ENCODE peak calls at places on chromosomes 2 and 18, in seven cellular contexts. One of them, this sample, is unnamed.

GRCh38 chr2:42010743-42011298 is 37.0 kb upstream of the PKDCC start:
- DNase-seq in heart left ventricle: no peak
- DNase-seq in body of pancreas: no peak
- DNase-seq in HepG2: no peak
- DNase-seq in spleen: no peak
- DNase-seq in adrenal gland: peak; percentile 53
- DNase-seq in sigmoid colon: no peak
- DNase-seq in this sample: no peak

GRCh38 chr2:67451086-67451832 is 54.1 kb downstream of the ETAA1 start:
- DNase-seq in body of pancreas: no peak
- DNase-seq in spleen: no peak
- DNase-seq in HepG2: peak; percentile 17
- DNase-seq in adrenal gland: no peak
- DNase-seq in sigmoid colon: no peak
- DNase-seq in heart left ventricle: no peak
- DNase-seq in this sample: peak; percentile 40

GRCh38 chr2:64639691-64640090 is 14.0 kb downstream of the SERTAD2 start:
- DNase-seq in body of pancreas: no peak
- DNase-seq in spleen: no peak
- DNase-seq in heart left ventricle: no peak
- DNase-seq in adrenal gland: no peak
- DNase-seq in sigmoid colon: no peak
- DNase-seq in HepG2: no peak
- DNase-seq in this sample: no peak

GRCh38 chr2:122191331-122191730 is 435.9 kb downstream of the TSN start:
- DNase-seq in heart left ventricle: no peak
- DNase-seq in sigmoid colon: no peak
- DNase-seq in spleen: no peak
- DNase-seq in adrenal gland: no peak
- DNase-seq in body of pancreas: peak; percentile 21
- DNase-seq in HepG2: peak; percentile 41
- DNase-seq in this sample: no peak

GRCh38 chr2:111171337-111171930 is 50.7 kb downstream of the BCL2L11 start:
- DNase-seq in spleen: no peak
- DNase-seq in adrenal gland: no peak
- DNase-seq in HepG2: no peak
- DNase-seq in sigmoid colon: no peak
- DNase-seq in body of pancreas: no peak
- DNase-seq in heart left ventricle: no peak
- DNase-seq in this sample: no peak

GRCh38 chr2:192735467-192735866 is 540.7 kb upstream of the TMEFF2 start:
- DNase-seq in HepG2: no peak
- DNase-seq in adrenal gland: no peak
- DNase-seq in heart left ventricle: no peak
- DNase-seq in spleen: no peak
- DNase-seq in body of pancreas: no peak
- DNase-seq in sigmoid colon: no peak
- DNase-seq in this sample: no peak

GRCh38 chr2:226661789-226662545 is 137.7 kb downstream of the IRS1 start:
- DNase-seq in spleen: no peak
- DNase-seq in sigmoid colon: peak; percentile 70
- DNase-seq in adrenal gland: peak; percentile 46
- DNase-seq in HepG2: no peak
- DNase-seq in heart left ventricle: no peak
- DNase-seq in body of pancreas: peak; percentile 21
- DNase-seq in this sample: no peak

GRCh38 chr2:37361416-37361815 is 17.0 kb downstream of the QPCT start:
- DNase-seq in heart left ventricle: no peak
- DNase-seq in spleen: no peak
- DNase-seq in sigmoid colon: no peak
- DNase-seq in body of pancreas: no peak
- DNase-seq in HepG2: no peak
- DNase-seq in adrenal gland: no peak
- DNase-seq in this sample: peak; percentile 32

GRCh38 chr2:234979204-234980167 is 27.7 kb downstream of the SH3BP4 start:
- DNase-seq in HepG2: peak; percentile 73
- DNase-seq in spleen: no peak
- DNase-seq in body of pancreas: no peak
- DNase-seq in heart left ventricle: peak; percentile 26
- DNase-seq in adrenal gland: no peak
- DNase-seq in sigmoid colon: no peak
- DNase-seq in this sample: no peak

GRCh38 chr2:234982096-234982834 is 30.4 kb downstream of the SH3BP4 start:
- DNase-seq in spleen: no peak
- DNase-seq in sigmoid colon: no peak
- DNase-seq in HepG2: no peak
- DNase-seq in heart left ventricle: peak; percentile 59
- DNase-seq in body of pancreas: no peak
- DNase-seq in adrenal gland: no peak
- DNase-seq in this sample: no peak

GRCh38 chr2:234983011-234983726 is 31.4 kb downstream of the SH3BP4 start:
- DNase-seq in HepG2: no peak
- DNase-seq in sigmoid colon: no peak
- DNase-seq in body of pancreas: no peak
- DNase-seq in spleen: no peak
- DNase-seq in adrenal gland: no peak
- DNase-seq in heart left ventricle: peak; percentile 15
- DNase-seq in this sample: no peak

GRCh38 chr2:234980476-234981187 is 28.8 kb downstream of the SH3BP4 start:
- DNase-seq in body of pancreas: peak; percentile 59
- DNase-seq in adrenal gland: no peak
- DNase-seq in HepG2: peak; percentile 78
- DNase-seq in heart left ventricle: peak; percentile 4
- DNase-seq in sigmoid colon: no peak
- DNase-seq in spleen: no peak
- DNase-seq in this sample: peak; percentile 67

DNA sequence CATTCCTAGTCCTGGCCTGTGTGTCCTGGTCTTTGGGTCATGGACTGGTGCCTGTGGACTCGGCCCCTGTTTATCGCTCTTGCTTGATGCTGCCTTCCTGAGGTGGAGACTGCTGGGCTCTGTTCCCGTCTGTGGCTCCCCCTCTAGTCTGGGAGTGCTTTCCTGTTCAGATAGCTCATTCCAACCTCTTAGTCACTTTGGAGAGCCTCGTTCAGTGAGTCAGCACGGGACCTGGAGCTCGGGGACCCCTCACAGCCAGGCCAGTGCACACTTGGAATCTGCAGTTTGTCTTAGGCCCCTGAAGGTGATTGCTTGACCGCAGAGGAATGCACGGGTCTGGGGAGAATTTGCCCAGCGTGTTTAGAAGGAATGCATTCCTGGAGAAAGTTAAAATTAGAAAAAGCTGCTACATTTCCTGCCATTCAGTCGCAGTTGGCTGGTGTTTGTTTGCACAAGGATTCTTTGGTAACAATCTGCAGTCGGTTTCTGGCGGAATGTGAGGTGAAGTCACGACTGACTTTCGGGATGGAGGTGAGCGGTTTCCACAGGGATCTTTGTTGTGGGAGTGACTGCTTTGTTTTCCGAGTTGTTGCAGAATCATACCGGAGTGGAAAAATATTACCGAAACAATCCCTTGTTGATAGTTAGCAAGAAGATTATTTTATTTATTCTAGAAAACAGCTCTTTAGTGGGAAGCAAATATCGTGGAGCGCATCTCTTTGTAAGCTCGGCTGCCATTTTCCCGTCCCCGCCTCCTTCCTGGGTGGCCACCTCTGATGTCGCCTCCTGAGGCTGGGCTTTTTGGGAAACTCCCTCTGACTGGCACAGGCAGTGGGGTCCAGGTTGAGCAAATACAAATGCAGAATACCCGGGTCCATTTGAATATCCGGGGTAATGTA is 29.6 kb downstream of the SH3BP4 start:
- DNase-seq in HepG2: peak; percentile 94
- DNase-seq in spleen: no peak
- DNase-seq in adrenal gland: peak; percentile 75
- DNase-seq in heart left ventricle: peak; percentile 80
- DNase-seq in body of pancreas: peak; percentile 62
- DNase-seq in sigmoid colon: peak; percentile 85
- DNase-seq in this sample: no peak
- TF ChIP-seq POLR2A in HepG2: peak; percentile 27
- TF ChIP-seq POLR2A in spleen: no peak
- TF ChIP-seq POLR2A in adrenal gland: no peak
- TF ChIP-seq POLR2A in heart left ventricle: no peak
- TF ChIP-seq POLR2A in body of pancreas: no peak
- TF ChIP-seq POLR2A in sigmoid colon: no peak
- TF ChIP-seq POLR2A in this sample: no peak

GRCh38 chr18:24013061-24013460 is 1.5 kb upstream of the TTC39C start:
- DNase-seq in body of pancreas: no peak
- DNase-seq in adrenal gland: no peak
- DNase-seq in HepG2: no peak
- DNase-seq in heart left ventricle: no peak
- DNase-seq in spleen: no peak
- DNase-seq in sigmoid colon: no peak
- DNase-seq in this sample: no peak

GRCh38 chr18:24009651-24010333 is 4.8 kb upstream of the TTC39C start:
- DNase-seq in adrenal gland: no peak
- DNase-seq in sigmoid colon: no peak
- DNase-seq in HepG2: no peak
- DNase-seq in body of pancreas: no peak
- DNase-seq in spleen: no peak
- DNase-seq in heart left ventricle: no peak
- DNase-seq in this sample: no peak

GRCh38 chr18:24011095-24011917 is 3.2 kb upstream of the TTC39C start:
- DNase-seq in adrenal gland: no peak
- DNase-seq in HepG2: no peak
- DNase-seq in body of pancreas: no peak
- DNase-seq in heart left ventricle: no peak
- DNase-seq in sigmoid colon: no peak
- DNase-seq in spleen: no peak
- DNase-seq in this sample: no peak

GRCh38 chr18:24009246-24009645 is 5.3 kb upstream of the TTC39C start:
- DNase-seq in spleen: no peak
- DNase-seq in adrenal gland: no peak
- DNase-seq in body of pancreas: no peak
- DNase-seq in heart left ventricle: no peak
- DNase-seq in sigmoid colon: no peak
- DNase-seq in HepG2: no peak
- DNase-seq in this sample: no peak

DNA sequence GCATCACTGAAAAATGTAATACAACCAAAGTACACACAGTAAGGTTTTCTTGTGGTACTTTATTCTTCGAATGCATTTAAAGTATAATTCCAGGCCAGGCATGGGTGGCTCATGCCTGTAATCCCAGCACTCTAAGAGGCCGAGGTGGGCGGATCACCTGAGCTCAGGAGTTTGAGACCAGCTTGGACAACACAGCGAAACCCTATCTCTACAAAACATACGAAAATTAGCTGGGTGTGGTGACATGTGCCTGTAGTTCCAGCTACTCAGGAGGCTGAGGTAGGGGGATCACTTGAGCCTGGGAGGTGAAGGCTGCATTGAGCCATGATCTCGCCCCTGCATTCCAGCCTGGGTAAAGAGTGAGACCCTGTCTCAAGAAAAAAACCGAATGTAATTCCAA is 3.9 kb upstream of the TTC39C start:
- DNase-seq in body of pancreas: no peak
- DNase-seq in adrenal gland: no peak
- DNase-seq in spleen: no peak
- DNase-seq in sigmoid colon: no peak
- DNase-seq in heart left ventricle: no peak
- DNase-seq in HepG2: no peak
- DNase-seq in this sample: no peak
- TF ChIP-seq POLR2A in body of pancreas: no peak
- TF ChIP-seq POLR2A in adrenal gland: no peak
- TF ChIP-seq POLR2A in spleen: no peak
- TF ChIP-seq POLR2A in sigmoid colon: no peak
- TF ChIP-seq POLR2A in heart left ventricle: no peak
- TF ChIP-seq POLR2A in HepG2: no peak
- TF ChIP-seq POLR2A in this sample: no peak

GRCh38 chr2:126657146-126657635 is 1.2 kb downstream of the GYPC start:
- DNase-seq in HepG2: no peak
- DNase-seq in sigmoid colon: peak; percentile 95
- DNase-seq in heart left ventricle: peak; percentile 78
- DNase-seq in adrenal gland: peak; percentile 56
- DNase-seq in body of pancreas: no peak
- DNase-seq in spleen: peak; percentile 88
- DNase-seq in this sample: no peak

GRCh38 chr2:126658316-126658909 is 2.5 kb downstream of the GYPC start:
- DNase-seq in heart left ventricle: no peak
- DNase-seq in body of pancreas: no peak
- DNase-seq in adrenal gland: no peak
- DNase-seq in sigmoid colon: no peak
- DNase-seq in HepG2: no peak
- DNase-seq in spleen: no peak
- DNase-seq in this sample: no peak

GRCh38 chr2:126658910-126659613 is 3.1 kb downstream of the GYPC start:
- DNase-seq in sigmoid colon: peak; percentile 89
- DNase-seq in spleen: peak; percentile 92
- DNase-seq in heart left ventricle: peak; percentile 85
- DNase-seq in HepG2: no peak
- DNase-seq in body of pancreas: peak; percentile 23
- DNase-seq in adrenal gland: peak; percentile 86
- DNase-seq in this sample: no peak

GRCh38 chr2:126656311-126657145 is 570 bp downstream of the GYPC start:
- DNase-seq in sigmoid colon: no peak
- DNase-seq in adrenal gland: peak; percentile 39
- DNase-seq in body of pancreas: no peak
- DNase-seq in spleen: peak; percentile 93
- DNase-seq in HepG2: no peak
- DNase-seq in heart left ventricle: peak; percentile 84
- DNase-seq in this sample: no peak

DNA sequence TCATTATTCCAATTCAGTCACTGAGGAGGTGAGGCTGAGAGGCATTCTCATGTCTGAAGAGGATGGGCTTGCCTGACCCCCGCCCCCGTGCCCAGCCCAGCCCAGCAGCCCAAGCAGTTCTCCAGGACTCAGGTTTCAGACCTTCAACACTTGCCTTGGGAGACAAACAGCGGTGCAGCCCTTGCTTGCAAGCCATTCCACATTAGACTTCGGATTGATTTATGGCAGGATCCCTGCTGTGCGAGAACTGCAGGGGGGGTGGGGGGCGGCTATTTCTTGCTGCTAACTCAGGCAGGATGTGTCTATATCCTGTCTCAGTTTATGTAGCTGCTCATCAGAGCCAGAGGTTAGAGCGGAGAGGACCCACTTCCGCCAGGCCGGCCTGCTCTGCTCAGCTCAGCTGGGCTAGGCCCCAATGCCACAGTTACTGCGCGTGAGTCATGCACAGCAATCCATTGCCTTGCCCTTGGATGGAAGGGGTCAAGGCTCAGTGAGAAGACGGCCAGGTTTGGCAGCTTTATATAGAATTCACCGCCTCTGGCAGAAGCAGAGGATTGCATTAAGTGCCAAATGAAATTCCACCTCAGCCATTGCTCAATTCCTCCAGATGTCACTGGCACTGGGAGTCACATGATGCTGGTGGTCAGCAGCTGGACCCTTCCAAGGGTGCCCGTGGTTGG is 1.8 kb downstream of the GYPC start:
- DNase-seq in adrenal gland: peak; percentile 96
- DNase-seq in sigmoid colon: peak; percentile 94
- DNase-seq in HepG2: no peak
- DNase-seq in heart left ventricle: peak; percentile 94
- DNase-seq in body of pancreas: peak; percentile 52
- DNase-seq in spleen: peak; percentile 96
- DNase-seq in this sample: peak; percentile 26
- TF ChIP-seq POLR2A in adrenal gland: peak; percentile 48
- TF ChIP-seq POLR2A in sigmoid colon: no peak
- TF ChIP-seq POLR2A in HepG2: no peak
- TF ChIP-seq POLR2A in heart left ventricle: no peak
- TF ChIP-seq POLR2A in body of pancreas: no peak
- TF ChIP-seq POLR2A in spleen: no peak
- TF ChIP-seq POLR2A in this sample: no peak

DNA sequence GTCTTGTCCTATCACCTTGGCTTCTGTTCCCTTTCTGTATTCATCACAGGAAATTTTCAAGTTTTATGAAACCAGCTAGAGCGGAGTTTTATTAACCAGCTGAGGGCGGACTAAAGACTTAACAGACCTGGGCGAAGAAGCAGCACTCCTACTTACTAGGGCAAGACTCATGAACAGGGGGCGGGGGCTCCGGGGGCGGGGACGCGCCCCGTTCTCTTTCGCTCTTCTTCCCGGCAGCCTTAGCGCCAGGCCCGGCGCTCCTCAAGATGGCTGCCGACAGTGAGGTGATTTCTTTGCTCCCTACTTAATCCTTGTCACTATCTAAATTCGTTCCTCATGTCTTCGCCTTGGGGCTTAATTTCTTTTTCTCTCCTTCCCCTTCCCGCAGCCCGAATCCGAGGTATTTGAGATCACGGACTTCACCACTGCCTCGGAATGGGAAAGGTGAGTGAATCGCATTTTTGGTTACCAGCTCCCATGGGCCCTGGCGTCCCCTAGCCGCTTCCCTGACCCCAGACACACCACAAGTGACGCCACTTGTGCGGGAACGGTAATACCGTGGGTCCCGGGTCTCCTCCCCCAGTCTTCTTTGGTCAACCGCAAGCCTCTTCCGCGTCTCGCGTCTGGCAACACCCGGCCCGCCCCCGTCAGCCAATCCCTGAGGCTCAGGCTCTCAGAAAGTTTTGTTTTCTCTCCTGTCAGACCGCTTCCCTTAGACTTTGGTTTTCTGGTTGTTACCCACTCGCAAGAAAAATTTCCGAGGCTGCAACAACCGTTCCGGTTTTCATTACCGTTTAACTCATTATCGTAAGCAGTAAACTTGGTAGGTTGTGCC is at the start of gene RAB3GAP1:
- DNase-seq in sigmoid colon: peak; percentile 80
- DNase-seq in heart left ventricle: peak; percentile 89
- DNase-seq in body of pancreas: peak; percentile 71
- DNase-seq in adrenal gland: peak; percentile 80
- DNase-seq in HepG2: peak; percentile 72
- DNase-seq in spleen: peak; percentile 95
- DNase-seq in this sample: peak; percentile 69
- TF ChIP-seq POLR2A in sigmoid colon: no peak
- TF ChIP-seq POLR2A in heart left ventricle: no peak
- TF ChIP-seq POLR2A in body of pancreas: peak; percentile 16
- TF ChIP-seq POLR2A in adrenal gland: peak; percentile 31
- TF ChIP-seq POLR2A in HepG2: peak; percentile 91
- TF ChIP-seq POLR2A in spleen: no peak
- TF ChIP-seq POLR2A in this sample: peak; percentile 40

This sample was measured in prostate gland.